ENCODE peak calls at places on chromosomes 3 and 15, in ten cellular contexts. One of them, this sample, is unnamed.

GRCh38 chr3:126530171-126531050 is 6.5 kb downstream of the CHST13 start:
- DNase-seq in activated T-cell treated with anti-CD3 and anti-CD28 coated beads, Interleukin-2, amount 50 U/mL, for 1 hour: no peak
- DNase-seq in ovary: no peak
- DNase-seq in mucosa of descending colon: peak
- DNase-seq in hepatocyte: no peak
- DNase-seq in renal cortical epithelial cell: no peak
- DNase-seq in LoVo: no peak
- DNase-seq in iris pigment epithelial cell: no peak
- DNase-seq in HepG2: no peak
- DNase-seq in Peyer's patch: peak
- DNase-seq in this sample: no peak

GRCh38 chr3:21643752-21644151 is 107.3 kb downstream of the ZNF385D start:
- DNase-seq in LoVo: no peak
- DNase-seq in ovary: no peak
- DNase-seq in HepG2: no peak
- DNase-seq in hepatocyte: no peak
- DNase-seq in Peyer's patch: no peak
- DNase-seq in renal cortical epithelial cell: peak
- DNase-seq in activated T-cell treated with anti-CD3 and anti-CD28 coated beads, Interleukin-2, amount 50 U/mL, for 1 hour: no peak
- DNase-seq in mucosa of descending colon: no peak
- DNase-seq in iris pigment epithelial cell: no peak
- DNase-seq in this sample: no peak

GRCh38 chr3:117786339-117786738 is 1076.8 kb downstream of the TUSC7 start:
- DNase-seq in hepatocyte: no peak
- DNase-seq in LoVo: no peak
- DNase-seq in HepG2: no peak
- DNase-seq in ovary: no peak
- DNase-seq in mucosa of descending colon: no peak
- DNase-seq in Peyer's patch: no peak
- DNase-seq in renal cortical epithelial cell: no peak
- DNase-seq in iris pigment epithelial cell: peak
- DNase-seq in activated T-cell treated with anti-CD3 and anti-CD28 coated beads, Interleukin-2, amount 50 U/mL, for 1 hour: no peak
- DNase-seq in this sample: no peak

GRCh38 chr3:36843065-36844051 is 79.0 kb upstream of the DCLK3 start:
- DNase-seq in mucosa of descending colon: peak
- DNase-seq in renal cortical epithelial cell: peak
- DNase-seq in hepatocyte: peak
- DNase-seq in LoVo: peak
- DNase-seq in Peyer's patch: no peak
- DNase-seq in iris pigment epithelial cell: peak
- DNase-seq in activated T-cell treated with anti-CD3 and anti-CD28 coated beads, Interleukin-2, amount 50 U/mL, for 1 hour: peak
- DNase-seq in ovary: no peak
- DNase-seq in HepG2: peak
- DNase-seq in this sample: peak

GRCh38 chr15:88014492-88014891 is 242.0 kb downstream of the NTRK3 start:
- DNase-seq in HepG2: no peak
- DNase-seq in LoVo: no peak
- DNase-seq in hepatocyte: no peak
- DNase-seq in iris pigment epithelial cell: no peak
- DNase-seq in mucosa of descending colon: no peak
- DNase-seq in renal cortical epithelial cell: no peak
- DNase-seq in activated T-cell treated with anti-CD3 and anti-CD28 coated beads, Interleukin-2, amount 50 U/mL, for 1 hour: no peak
- DNase-seq in Peyer's patch: no peak
- DNase-seq in ovary: no peak
- DNase-seq in this sample: no peak

GRCh38 chr3:127578802-127579201 is 11.7 kb downstream of the TPRA1 start:
- DNase-seq in activated T-cell treated with anti-CD3 and anti-CD28 coated beads, Interleukin-2, amount 50 U/mL, for 1 hour: no peak
- DNase-seq in ovary: no peak
- DNase-seq in hepatocyte: no peak
- DNase-seq in Peyer's patch: no peak
- DNase-seq in renal cortical epithelial cell: no peak
- DNase-seq in mucosa of descending colon: no peak
- DNase-seq in HepG2: no peak
- DNase-seq in LoVo: no peak
- DNase-seq in iris pigment epithelial cell: no peak
- DNase-seq in this sample: no peak

GRCh38 chr3:167653750-167654149 is at the start of gene WDR49:
- DNase-seq in mucosa of descending colon: peak
- DNase-seq in ovary: no peak
- DNase-seq in activated T-cell treated with anti-CD3 and anti-CD28 coated beads, Interleukin-2, amount 50 U/mL, for 1 hour: no peak
- DNase-seq in LoVo: no peak
- DNase-seq in HepG2: no peak
- DNase-seq in Peyer's patch: no peak
- DNase-seq in iris pigment epithelial cell: peak
- DNase-seq in renal cortical epithelial cell: peak
- DNase-seq in hepatocyte: no peak
- DNase-seq in this sample: no peak

GRCh38 chr3:55591893-55592292 is 104.8 kb upstream of the WNT5A start:
- DNase-seq in ovary: no peak
- DNase-seq in hepatocyte: no peak
- DNase-seq in Peyer's patch: no peak
- DNase-seq in activated T-cell treated with anti-CD3 and anti-CD28 coated beads, Interleukin-2, amount 50 U/mL, for 1 hour: no peak
- DNase-seq in HepG2: no peak
- DNase-seq in iris pigment epithelial cell: peak
- DNase-seq in mucosa of descending colon: no peak
- DNase-seq in LoVo: no peak
- DNase-seq in renal cortical epithelial cell: no peak
- DNase-seq in this sample: no peak

GRCh38 chr15:28885289-28885629 is 515 bp upstream of the APBA2 start:
- DNase-seq in mucosa of descending colon: no peak
- DNase-seq in activated T-cell treated with anti-CD3 and anti-CD28 coated beads, Interleukin-2, amount 50 U/mL, for 1 hour: no peak
- DNase-seq in renal cortical epithelial cell: no peak
- DNase-seq in HepG2: no peak
- DNase-seq in hepatocyte: no peak
- DNase-seq in ovary: no peak
- DNase-seq in LoVo: no peak
- DNase-seq in iris pigment epithelial cell: peak
- DNase-seq in Peyer's patch: no peak
- DNase-seq in this sample: no peak

GRCh38 chr3:66406186-66406585 is 94.6 kb downstream of the LRIG1 start:
- DNase-seq in iris pigment epithelial cell: no peak
- DNase-seq in activated T-cell treated with anti-CD3 and anti-CD28 coated beads, Interleukin-2, amount 50 U/mL, for 1 hour: no peak
- DNase-seq in ovary: no peak
- DNase-seq in HepG2: no peak
- DNase-seq in LoVo: no peak
- DNase-seq in mucosa of descending colon: no peak
- DNase-seq in renal cortical epithelial cell: no peak
- DNase-seq in hepatocyte: no peak
- DNase-seq in Peyer's patch: peak
- DNase-seq in this sample: no peak

GRCh38 chr3:71568217-71568616 is 15.3 kb downstream of the FOXP1 start:
- DNase-seq in Peyer's patch: no peak
- DNase-seq in activated T-cell treated with anti-CD3 and anti-CD28 coated beads, Interleukin-2, amount 50 U/mL, for 1 hour: no peak
- DNase-seq in mucosa of descending colon: no peak
- DNase-seq in hepatocyte: no peak
- DNase-seq in ovary: no peak
- DNase-seq in HepG2: no peak
- DNase-seq in iris pigment epithelial cell: no peak
- DNase-seq in LoVo: no peak
- DNase-seq in renal cortical epithelial cell: no peak
- DNase-seq in this sample: no peak

GRCh38 chr15:90184119-90184785 is 16.9 kb upstream of the SEMA4B start:
- DNase-seq in HepG2: peak
- DNase-seq in mucosa of descending colon: peak
- DNase-seq in LoVo: peak
- DNase-seq in iris pigment epithelial cell: peak
- DNase-seq in renal cortical epithelial cell: peak
- DNase-seq in hepatocyte: peak
- DNase-seq in activated T-cell treated with anti-CD3 and anti-CD28 coated beads, Interleukin-2, amount 50 U/mL, for 1 hour: no peak
- DNase-seq in ovary: peak
- DNase-seq in Peyer's patch: peak
- DNase-seq in this sample: peak

GRCh38 chr3:78895528-78895927 is 872.3 kb downstream of the ROBO1 start:
- DNase-seq in renal cortical epithelial cell: no peak
- DNase-seq in Peyer's patch: no peak
- DNase-seq in iris pigment epithelial cell: peak
- DNase-seq in ovary: no peak
- DNase-seq in HepG2: no peak
- DNase-seq in hepatocyte: no peak
- DNase-seq in activated T-cell treated with anti-CD3 and anti-CD28 coated beads, Interleukin-2, amount 50 U/mL, for 1 hour: no peak
- DNase-seq in mucosa of descending colon: no peak
- DNase-seq in LoVo: no peak
- DNase-seq in this sample: no peak

GRCh38 chr15:60591491-60592385 is 112.8 kb upstream of the ICE2 start:
- DNase-seq in ovary: peak
- DNase-seq in activated T-cell treated with anti-CD3 and anti-CD28 coated beads, Interleukin-2, amount 50 U/mL, for 1 hour: peak
- DNase-seq in mucosa of descending colon: peak
- DNase-seq in Peyer's patch: peak
- DNase-seq in hepatocyte: peak
- DNase-seq in LoVo: peak
- DNase-seq in iris pigment epithelial cell: peak
- DNase-seq in renal cortical epithelial cell: no peak
- DNase-seq in HepG2: no peak
- DNase-seq in this sample: peak

GRCh38 chr3:4766716-4767499 is 212.3 kb upstream of the BHLHE40 start:
- DNase-seq in hepatocyte: no peak
- DNase-seq in activated T-cell treated with anti-CD3 and anti-CD28 coated beads, Interleukin-2, amount 50 U/mL, for 1 hour: no peak
- DNase-seq in mucosa of descending colon: no peak
- DNase-seq in HepG2: no peak
- DNase-seq in iris pigment epithelial cell: no peak
- DNase-seq in renal cortical epithelial cell: no peak
- DNase-seq in LoVo: no peak
- DNase-seq in Peyer's patch: no peak
- DNase-seq in ovary: no peak
- DNase-seq in this sample: no peak

GRCh38 chr3:99817437-99818240 is at the start of gene CMSS1:
- DNase-seq in ovary: peak
- DNase-seq in renal cortical epithelial cell: peak
- DNase-seq in LoVo: peak
- DNase-seq in activated T-cell treated with anti-CD3 and anti-CD28 coated beads, Interleukin-2, amount 50 U/mL, for 1 hour: peak
- DNase-seq in iris pigment epithelial cell: peak
- DNase-seq in mucosa of descending colon: peak
- DNase-seq in HepG2: peak
- DNase-seq in hepatocyte: peak
- DNase-seq in Peyer's patch: peak
- DNase-seq in this sample: peak

GRCh38 chr15:48811325-48811938 is 563 bp upstream of the CEP152 start:
- DNase-seq in Peyer's patch: no peak
- DNase-seq in hepatocyte: peak
- DNase-seq in HepG2: peak
- DNase-seq in ovary: no peak
- DNase-seq in renal cortical epithelial cell: peak
- DNase-seq in mucosa of descending colon: peak
- DNase-seq in iris pigment epithelial cell: no peak
- DNase-seq in activated T-cell treated with anti-CD3 and anti-CD28 coated beads, Interleukin-2, amount 50 U/mL, for 1 hour: no peak
- DNase-seq in LoVo: no peak
- DNase-seq in this sample: peak

GRCh38 chr15:45242289-45242688 is 9.7 kb upstream of the SLC28A2 start:
- DNase-seq in activated T-cell treated with anti-CD3 and anti-CD28 coated beads, Interleukin-2, amount 50 U/mL, for 1 hour: peak
- DNase-seq in ovary: no peak
- DNase-seq in HepG2: no peak
- DNase-seq in iris pigment epithelial cell: peak
- DNase-seq in mucosa of descending colon: peak
- DNase-seq in hepatocyte: no peak
- DNase-seq in renal cortical epithelial cell: no peak
- DNase-seq in LoVo: no peak
- DNase-seq in Peyer's patch: no peak
- DNase-seq in this sample: no peak

GRCh38 chr15:44713006-44713966 is 2.0 kb downstream of the B2M start:
- DNase-seq in HepG2: peak
- DNase-seq in LoVo: no peak
- DNase-seq in activated T-cell treated with anti-CD3 and anti-CD28 coated beads, Interleukin-2, amount 50 U/mL, for 1 hour: no peak
- DNase-seq in renal cortical epithelial cell: peak
- DNase-seq in mucosa of descending colon: no peak
- DNase-seq in iris pigment epithelial cell: peak
- DNase-seq in ovary: no peak
- DNase-seq in Peyer's patch: no peak
- DNase-seq in hepatocyte: no peak
- DNase-seq in this sample: peak

GRCh38 chr15:31325432-31325975 is 1.1 kb upstream of the KLF13 start:
- DNase-seq in ovary: peak
- DNase-seq in HepG2: no peak
- DNase-seq in renal cortical epithelial cell: no peak
- DNase-seq in hepatocyte: peak
- DNase-seq in LoVo: peak
- DNase-seq in iris pigment epithelial cell: peak
- DNase-seq in activated T-cell treated with anti-CD3 and anti-CD28 coated beads, Interleukin-2, amount 50 U/mL, for 1 hour: no peak
- DNase-seq in mucosa of descending colon: peak
- DNase-seq in Peyer's patch: peak
- DNase-seq in this sample: no peak

GRCh38 chr15:37101634-37102314 is 1.4 kb upstream of the MEIS2 start:
- DNase-seq in ovary: peak
- DNase-seq in iris pigment epithelial cell: peak
- DNase-seq in renal cortical epithelial cell: no peak
- DNase-seq in mucosa of descending colon: peak
- DNase-seq in Peyer's patch: peak
- DNase-seq in activated T-cell treated with anti-CD3 and anti-CD28 coated beads, Interleukin-2, amount 50 U/mL, for 1 hour: no peak
- DNase-seq in LoVo: peak
- DNase-seq in HepG2: peak
- DNase-seq in hepatocyte: peak
- DNase-seq in this sample: peak

GRCh38 chr3:65995030-65995429 is 43.7 kb downstream of the MAGI1 start:
- DNase-seq in Peyer's patch: peak
- DNase-seq in mucosa of descending colon: no peak
- DNase-seq in activated T-cell treated with anti-CD3 and anti-CD28 coated beads, Interleukin-2, amount 50 U/mL, for 1 hour: no peak
- DNase-seq in ovary: no peak
- DNase-seq in hepatocyte: peak
- DNase-seq in HepG2: no peak
- DNase-seq in iris pigment epithelial cell: peak
- DNase-seq in LoVo: no peak
- DNase-seq in renal cortical epithelial cell: peak
- DNase-seq in this sample: peak

This sample was measured in RKO.